ENCODE peak calls at places on chromosomes 7 and 10, in six cellular contexts. One of them, this sample, is unnamed.
A peak's percentile ranks its signal among the peaks of the same experiment; 100 is the strongest.

GRCh38 chr7:142776206-142776844 is 5.6 kb downstream of the PRSS2 start:
- DNase-seq in PC-3: peak; percentile 80
- DNase-seq in AML-193: no peak
- DNase-seq in adrenal gland: no peak
- DNase-seq in A172: peak; percentile 88
- DNase-seq in amniotic stem cell: no peak
- DNase-seq in this sample: no peak

GRCh38 chr7:112782498-112782897 is 7.7 kb downstream of the TMEM168 start:
- DNase-seq in AML-193: no peak
- DNase-seq in amniotic stem cell: no peak
- DNase-seq in A172: no peak
- DNase-seq in adrenal gland: no peak
- DNase-seq in PC-3: no peak
- DNase-seq in this sample: no peak

GRCh38 chr10:119478111-119479047 is 64.1 kb downstream of the RGS10 start:
- DNase-seq in A172: no peak
- DNase-seq in AML-193: no peak
- DNase-seq in adrenal gland: no peak
- DNase-seq in PC-3: no peak
- DNase-seq in amniotic stem cell: no peak
- DNase-seq in this sample: no peak

GRCh38 chr10:88241501-88241900 is 341.6 kb downstream of the RNLS start:
- DNase-seq in A172: no peak
- DNase-seq in PC-3: no peak
- DNase-seq in adrenal gland: no peak
- DNase-seq in amniotic stem cell: no peak
- DNase-seq in AML-193: no peak
- DNase-seq in this sample: no peak

GRCh38 chr10:36504752-36505151 is 620.6 kb upstream of the ANKRD30A start:
- DNase-seq in amniotic stem cell: no peak
- DNase-seq in A172: no peak
- DNase-seq in PC-3: peak; percentile 62
- DNase-seq in adrenal gland: no peak
- DNase-seq in AML-193: no peak
- DNase-seq in this sample: peak; percentile 27

GRCh38 chr7:7884855-7885254 is 83.7 kb upstream of the GLCCI1 start:
- DNase-seq in A172: no peak
- DNase-seq in PC-3: peak; percentile 55
- DNase-seq in amniotic stem cell: no peak
- DNase-seq in AML-193: no peak
- DNase-seq in adrenal gland: no peak
- DNase-seq in this sample: no peak

GRCh38 chr7:116327751-116328150 is 117.4 kb downstream of the TES start:
- DNase-seq in A172: peak; percentile 88
- DNase-seq in AML-193: no peak
- DNase-seq in PC-3: peak; percentile 37
- DNase-seq in amniotic stem cell: peak; percentile 50
- DNase-seq in adrenal gland: no peak
- DNase-seq in this sample: no peak

GRCh38 chr10:113752553-113752952 is 1.1 kb downstream of the PLEKHS1 start:
- DNase-seq in A172: no peak
- DNase-seq in adrenal gland: no peak
- DNase-seq in PC-3: no peak
- DNase-seq in amniotic stem cell: no peak
- DNase-seq in AML-193: no peak
- DNase-seq in this sample: no peak

GRCh38 chr7:8436965-8437364 is 3.6 kb downstream of the NXPH1 start:
- DNase-seq in adrenal gland: peak; percentile 73
- DNase-seq in AML-193: peak; percentile 6
- DNase-seq in amniotic stem cell: no peak
- DNase-seq in PC-3: peak; percentile 69
- DNase-seq in A172: peak; percentile 18
- DNase-seq in this sample: peak; percentile 0

GRCh38 chr7:99693427-99694200 is 13.8 kb upstream of the CYP3A5 start:
- DNase-seq in A172: no peak
- DNase-seq in adrenal gland: no peak
- DNase-seq in amniotic stem cell: no peak
- DNase-seq in AML-193: no peak
- DNase-seq in PC-3: no peak
- DNase-seq in this sample: no peak

GRCh38 chr7:132656846-132657776 is 80.8 kb upstream of the PLXNA4 start:
- DNase-seq in PC-3: peak; percentile 32
- DNase-seq in amniotic stem cell: no peak
- DNase-seq in AML-193: peak; percentile 40
- DNase-seq in A172: no peak
- DNase-seq in adrenal gland: no peak
- DNase-seq in this sample: peak; percentile 69

GRCh38 chr10:101839421-101840063 is 4.1 kb downstream of the KCNIP2 start:
- DNase-seq in PC-3: peak; percentile 2
- DNase-seq in amniotic stem cell: no peak
- DNase-seq in adrenal gland: no peak
- DNase-seq in A172: no peak
- DNase-seq in AML-193: no peak
- DNase-seq in this sample: no peak

GRCh38 chr10:129853236-129853946 is 110.7 kb downstream of the EBF3 start:
- DNase-seq in adrenal gland: no peak
- DNase-seq in AML-193: no peak
- DNase-seq in A172: no peak
- DNase-seq in PC-3: peak; percentile 19
- DNase-seq in amniotic stem cell: no peak
- DNase-seq in this sample: peak; percentile 71

GRCh38 chr7:27269455-27269854 is 26.9 kb downstream of the EVX1 start:
- DNase-seq in PC-3: no peak
- DNase-seq in AML-193: no peak
- DNase-seq in amniotic stem cell: no peak
- DNase-seq in adrenal gland: no peak
- DNase-seq in A172: no peak
- DNase-seq in this sample: no peak

GRCh38 chr7:44608916-44609648 is 2.7 kb downstream of the OGDH start:
- DNase-seq in amniotic stem cell: no peak
- DNase-seq in adrenal gland: no peak
- DNase-seq in PC-3: peak; percentile 16
- DNase-seq in AML-193: no peak
- DNase-seq in A172: peak; percentile 69
- DNase-seq in this sample: peak; percentile 41

GRCh38 chr10:4018054-4018511 is 233.1 kb upstream of the KLF6 start:
- DNase-seq in AML-193: no peak
- DNase-seq in A172: no peak
- DNase-seq in adrenal gland: no peak
- DNase-seq in PC-3: no peak
- DNase-seq in amniotic stem cell: no peak
- DNase-seq in this sample: no peak

GRCh38 chr10:117757121-117757795 is 214.7 kb downstream of the EMX2 start:
- DNase-seq in PC-3: no peak
- DNase-seq in AML-193: no peak
- DNase-seq in A172: no peak
- DNase-seq in adrenal gland: no peak
- DNase-seq in amniotic stem cell: no peak
- DNase-seq in this sample: no peak

GRCh38 chr10:15817407-15818046 is 42.8 kb downstream of the MINDY3 start:
- DNase-seq in AML-193: no peak
- DNase-seq in adrenal gland: no peak
- DNase-seq in PC-3: no peak
- DNase-seq in A172: peak; percentile 4
- DNase-seq in amniotic stem cell: no peak
- DNase-seq in this sample: no peak

GRCh38 chr10:43196981-43197833 is 59.0 kb downstream of the CSGALNACT2 start:
- DNase-seq in AML-193: no peak
- DNase-seq in amniotic stem cell: no peak
- DNase-seq in A172: no peak
- DNase-seq in adrenal gland: peak; percentile 33
- DNase-seq in PC-3: no peak
- DNase-seq in this sample: no peak

GRCh38 chr7:44213872-44214595 is 13.3 kb downstream of the YKT6 start:
- DNase-seq in A172: peak; percentile 72
- DNase-seq in adrenal gland: no peak
- DNase-seq in AML-193: peak; percentile 24
- DNase-seq in PC-3: peak; percentile 61
- DNase-seq in amniotic stem cell: no peak
- DNase-seq in this sample: peak; percentile 87

GRCh38 chr10:79268100-79268670 is 79.1 kb upstream of the PPIF start:
- DNase-seq in adrenal gland: no peak
- DNase-seq in AML-193: no peak
- DNase-seq in A172: peak; percentile 70
- DNase-seq in amniotic stem cell: peak; percentile 18
- DNase-seq in PC-3: peak; percentile 74
- DNase-seq in this sample: no peak

GRCh38 chr10:116238036-116238435 is 35.0 kb downstream of the GFRA1 start:
- DNase-seq in amniotic stem cell: no peak
- DNase-seq in adrenal gland: no peak
- DNase-seq in A172: no peak
- DNase-seq in AML-193: no peak
- DNase-seq in PC-3: no peak
- DNase-seq in this sample: no peak

GRCh38 chr7:74587435-74588126 is 69.9 kb upstream of the GTF2I start:
- DNase-seq in amniotic stem cell: peak; percentile 58
- DNase-seq in PC-3: peak; percentile 83
- DNase-seq in AML-193: no peak
- DNase-seq in A172: peak; percentile 98
- DNase-seq in adrenal gland: peak; percentile 97
- DNase-seq in this sample: peak; percentile 52

GRCh38 chr7:92904292-92905131 is 68.1 kb upstream of the CDK6 start:
- DNase-seq in adrenal gland: no peak
- DNase-seq in amniotic stem cell: peak; percentile 89
- DNase-seq in AML-193: no peak
- DNase-seq in A172: peak; percentile 100
- DNase-seq in PC-3: peak; percentile 94
- DNase-seq in this sample: peak; percentile 79

GRCh38 chr7:26278769-26279168 is 12.9 kb upstream of the SNX10 start:
- DNase-seq in amniotic stem cell: no peak
- DNase-seq in adrenal gland: peak; percentile 58
- DNase-seq in A172: peak; percentile 72
- DNase-seq in AML-193: peak; percentile 67
- DNase-seq in PC-3: peak; percentile 65
- DNase-seq in this sample: peak; percentile 83

GRCh38 chr7:2873686-2874551 is 29.8 kb upstream of the GNA12 start:
- DNase-seq in PC-3: peak; percentile 94
- DNase-seq in AML-193: no peak
- DNase-seq in A172: peak; percentile 97
- DNase-seq in amniotic stem cell: peak; percentile 81
- DNase-seq in adrenal gland: no peak
- DNase-seq in this sample: no peak

GRCh38 chr10:13729959-13730358 is 143.2 kb downstream of the PRPF18 start:
- DNase-seq in PC-3: no peak
- DNase-seq in AML-193: no peak
- DNase-seq in A172: no peak
- DNase-seq in amniotic stem cell: no peak
- DNase-seq in adrenal gland: no peak
- DNase-seq in this sample: no peak

GRCh38 chr10:130301026-130301892 is 165.1 kb downstream of the GLRX3 start:
- DNase-seq in PC-3: no peak
- DNase-seq in adrenal gland: peak; percentile 62
- DNase-seq in AML-193: no peak
- DNase-seq in amniotic stem cell: no peak
- DNase-seq in A172: no peak
- DNase-seq in this sample: no peak

GRCh38 chr7:132240262-132240661 is 336.0 kb downstream of the PLXNA4 start:
- DNase-seq in adrenal gland: no peak
- DNase-seq in amniotic stem cell: no peak
- DNase-seq in A172: no peak
- DNase-seq in AML-193: no peak
- DNase-seq in PC-3: no peak
- DNase-seq in this sample: no peak

GRCh38 chr10:30013684-30014246 is 45.6 kb downstream of the JCAD start:
- DNase-seq in A172: no peak
- DNase-seq in amniotic stem cell: no peak
- DNase-seq in PC-3: no peak
- DNase-seq in AML-193: no peak
- DNase-seq in adrenal gland: peak; percentile 87
- DNase-seq in this sample: no peak

This sample was measured in Kasumi-1.